ENCODE peak calls at places on chromosomes 6 and 20, in five cellular contexts. One of them, this sample, is unnamed.

GRCh38 chr20:62040381-62040922 is 25.2 kb downstream of the TAF4 start:
- DNase-seq in HCT116: no peak
- DNase-seq in K562: no peak
- DNase-seq in H1: no peak
- DNase-seq in HepG2: no peak
- DNase-seq in this sample: no peak

GRCh38 chr6:55678330-55679224 is 99.6 kb upstream of the HMGCLL1 start:
- DNase-seq in K562: no peak
- DNase-seq in HepG2: no peak
- DNase-seq in H1: no peak
- DNase-seq in HCT116: no peak
- DNase-seq in this sample: no peak

GRCh38 chr20:34585019-34585418 is 26.5 kb downstream of the MAP1LC3A start:
- DNase-seq in K562: no peak
- DNase-seq in H1: no peak
- DNase-seq in HepG2: no peak
- DNase-seq in HCT116: no peak
- DNase-seq in this sample: no peak

GRCh38 chr6:84052204-84052882 is 18.8 kb downstream of the MRAP2 start:
- DNase-seq in K562: peak; percentile 55
- DNase-seq in H1: peak; percentile 43
- DNase-seq in HepG2: peak; percentile 35
- DNase-seq in HCT116: no peak
- DNase-seq in this sample: peak; percentile 20

GRCh38 chr6:49666930-49667369 is 30.3 kb upstream of the RHAG start:
- DNase-seq in K562: peak; percentile 32
- DNase-seq in HCT116: no peak
- DNase-seq in HepG2: no peak
- DNase-seq in H1: no peak
- DNase-seq in this sample: no peak

GRCh38 chr6:139325003-139325600 is 33.3 kb upstream of the TXLNB start:
- DNase-seq in HCT116: no peak
- DNase-seq in K562: no peak
- DNase-seq in HepG2: no peak
- DNase-seq in H1: no peak
- DNase-seq in this sample: no peak

GRCh38 chr6:49888742-49889431 is 22.6 kb upstream of the CRISP1 start:
- DNase-seq in H1: no peak
- DNase-seq in K562: no peak
- DNase-seq in HepG2: no peak
- DNase-seq in HCT116: no peak
- DNase-seq in this sample: no peak

GRCh38 chr20:47568019-47568418 is 66.3 kb downstream of the NCOA3 start:
- DNase-seq in HepG2: peak; percentile 32
- DNase-seq in K562: no peak
- DNase-seq in H1: no peak
- DNase-seq in HCT116: no peak
- DNase-seq in this sample: peak; percentile 78

GRCh38 chr6:28136585-28137457 is 4.9 kb upstream of the ZKSCAN8 start:
- DNase-seq in HepG2: peak; percentile 94
- DNase-seq in K562: peak; percentile 84
- DNase-seq in HCT116: peak; percentile 78
- DNase-seq in H1: peak; percentile 60
- DNase-seq in this sample: peak; percentile 93

GRCh38 chr6:28139860-28140500 is 1.7 kb upstream of the ZKSCAN8 start:
- DNase-seq in H1: no peak
- DNase-seq in K562: no peak
- DNase-seq in HCT116: no peak
- DNase-seq in HepG2: no peak
- DNase-seq in this sample: no peak

GRCh38 chr6:28134716-28135115 is 7.0 kb upstream of the ZKSCAN8 start:
- DNase-seq in K562: no peak
- DNase-seq in H1: no peak
- DNase-seq in HCT116: no peak
- DNase-seq in HepG2: no peak
- DNase-seq in this sample: no peak

GRCh38 chr6:28135393-28135792 is 6.3 kb upstream of the ZKSCAN8 start:
- DNase-seq in K562: no peak
- DNase-seq in HepG2: no peak
- DNase-seq in HCT116: no peak
- DNase-seq in H1: no peak
- DNase-seq in this sample: no peak

GRCh38 chr6:28137458-28138020 is 4.1 kb upstream of the ZKSCAN8 start:
- DNase-seq in HCT116: no peak
- DNase-seq in K562: no peak
- DNase-seq in H1: no peak
- DNase-seq in HepG2: no peak
- DNase-seq in this sample: no peak
- TF ChIP-seq JUND in HCT116: no peak
- TF ChIP-seq JUND in K562: no peak
- TF ChIP-seq JUND in H1: no peak
- TF ChIP-seq JUND in HepG2: no peak
- TF ChIP-seq JUND in this sample: no peak

GRCh38 chr6:27505209-27506027 is 32.5 kb upstream of the ZNF184 start:
- DNase-seq in K562: peak; percentile 63
- DNase-seq in HepG2: peak; percentile 86
- DNase-seq in H1: peak; percentile 78
- DNase-seq in HCT116: peak; percentile 87
- DNase-seq in this sample: peak; percentile 88
- TF ChIP-seq JUND in K562: peak; percentile 77
- TF ChIP-seq JUND in HepG2: no peak
- TF ChIP-seq JUND in H1: no peak
- TF ChIP-seq JUND in HCT116: peak; percentile 25
- TF ChIP-seq JUND in this sample: no peak

GRCh38 chr20:59938696-59939051 is 1.4 kb downstream of the PPP1R3D start:
- DNase-seq in H1: no peak
- DNase-seq in HCT116: no peak
- DNase-seq in K562: no peak
- DNase-seq in HepG2: no peak
- DNase-seq in this sample: no peak
- TF ChIP-seq JUND in H1: no peak
- TF ChIP-seq JUND in HCT116: no peak
- TF ChIP-seq JUND in K562: no peak
- TF ChIP-seq JUND in HepG2: no peak
- TF ChIP-seq JUND in this sample: no peak

GRCh38 chr6:100304575-100304974 is 160.1 kb downstream of the SIM1 start:
- DNase-seq in HepG2: no peak
- DNase-seq in H1: no peak
- DNase-seq in K562: no peak
- DNase-seq in HCT116: no peak
- DNase-seq in this sample: no peak

GRCh38 chr6:100305237-100305869 is 159.4 kb downstream of the SIM1 start:
- DNase-seq in K562: no peak
- DNase-seq in HCT116: no peak
- DNase-seq in HepG2: no peak
- DNase-seq in H1: no peak
- DNase-seq in this sample: no peak

GRCh38 chr6:100301731-100302130 is 163.0 kb downstream of the SIM1 start:
- DNase-seq in H1: no peak
- DNase-seq in HCT116: no peak
- DNase-seq in K562: no peak
- DNase-seq in HepG2: no peak
- DNase-seq in this sample: no peak

GRCh38 chr6:100296810-100297544 is 167.7 kb downstream of the SIM1 start:
- DNase-seq in HCT116: peak; percentile 74
- DNase-seq in HepG2: peak; percentile 50
- DNase-seq in H1: no peak
- DNase-seq in K562: no peak
- DNase-seq in this sample: no peak

DNA sequence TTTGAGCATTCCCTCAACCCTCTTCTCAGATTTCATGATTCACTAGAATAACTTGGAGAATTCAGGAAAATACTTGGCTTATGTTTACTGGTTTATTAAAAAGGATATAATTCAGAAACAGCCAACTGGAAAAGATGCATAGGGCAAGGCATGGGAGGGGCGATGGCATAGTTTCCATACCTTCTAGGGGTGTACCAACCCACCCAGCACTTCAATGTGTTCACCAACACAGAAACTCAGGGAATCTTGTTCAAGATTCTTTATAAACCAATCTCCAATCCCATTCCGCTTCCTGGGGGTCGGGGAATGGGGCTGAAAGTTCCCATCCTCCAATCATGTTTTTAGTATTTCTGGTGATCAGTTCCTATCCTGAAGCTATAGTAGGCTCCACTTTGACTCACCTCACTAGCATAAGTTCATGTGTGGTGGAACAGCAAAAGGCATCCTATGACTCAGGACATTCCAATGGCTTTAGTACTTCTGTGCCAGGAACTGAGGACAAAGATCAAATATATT is 164.4 kb downstream of the SIM1 start:
- DNase-seq in K562: no peak
- DNase-seq in H1: no peak
- DNase-seq in HCT116: peak; percentile 96
- DNase-seq in HepG2: peak; percentile 71
- DNase-seq in this sample: peak; percentile 1
- TF ChIP-seq JUND in K562: no peak
- TF ChIP-seq JUND in H1: no peak
- TF ChIP-seq JUND in HCT116: peak; percentile 86
- TF ChIP-seq JUND in HepG2: no peak
- TF ChIP-seq JUND in this sample: no peak

DNA sequence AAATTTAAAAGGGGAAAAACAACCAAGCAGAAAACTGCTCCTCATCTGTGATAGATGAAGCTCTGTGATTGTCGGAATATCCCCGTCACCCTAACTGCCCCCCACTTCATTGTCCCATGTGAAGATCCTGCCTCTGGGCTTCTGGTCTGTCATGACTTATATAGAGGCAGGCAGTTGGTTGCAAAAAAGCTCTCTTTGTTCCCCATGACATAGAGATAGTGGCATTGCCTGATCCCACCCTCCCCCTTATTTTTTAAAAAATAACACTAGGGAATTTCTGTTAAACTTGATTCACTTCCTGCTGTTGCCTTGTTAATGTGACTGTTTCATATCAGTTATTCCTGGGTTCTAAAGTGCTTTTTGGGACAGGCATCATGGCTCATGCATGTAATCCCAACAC is 203.1 kb downstream of the JARID2 start:
- DNase-seq in HCT116: no peak
- DNase-seq in H1: no peak
- DNase-seq in HepG2: no peak
- DNase-seq in K562: no peak
- DNase-seq in this sample: no peak
- TF ChIP-seq JUND in HCT116: no peak
- TF ChIP-seq JUND in H1: no peak
- TF ChIP-seq JUND in HepG2: no peak
- TF ChIP-seq JUND in K562: no peak
- TF ChIP-seq JUND in this sample: no peak

GRCh38 chr6:111898452-111898851 is 25.2 kb upstream of the FYN start:
- DNase-seq in HCT116: no peak
- DNase-seq in H1: no peak
- DNase-seq in HepG2: peak; percentile 12
- DNase-seq in K562: no peak
- DNase-seq in this sample: no peak
- TF ChIP-seq JUND in HCT116: no peak
- TF ChIP-seq JUND in H1: no peak
- TF ChIP-seq JUND in HepG2: no peak
- TF ChIP-seq JUND in K562: no peak
- TF ChIP-seq JUND in this sample: no peak

This sample was measured in T47D.